ENCODE peak calls at places on chromosomes 16 and 17, in seven cellular contexts. S is mesenchymal stem cell, F is IMR-90, L is neuronal stem cell, B is H1, E is trophoblast cell, V is mesendoderm. Y is an unnamed sample.

GRCh38 chr17:35373532-35373983 is at the start of gene SLFN11:
- DNase-seq in S (peak; percentile 86), F (peak; percentile 97), L (no peak), B (peak; percentile 59), E (peak; percentile 34), V (peak; percentile 16), Y (peak; percentile 53)

GRCh38 chr17:55416470-55417052 is 5.1 kb downstream of the MMD start:
- DNase-seq in S (peak; percentile 73), F (peak; percentile 55), L (no peak), B (no peak), E (peak; percentile 37), V (no peak), Y (no peak)

GRCh38 chr16:87384162-87384999 is 805 bp upstream of the FBXO31 start:
- DNase-seq in S (no peak), F (no peak), L (no peak), B (no peak), E (peak; percentile 58), V (no peak), Y (peak; percentile 73)

GRCh38 chr17:8643855-8644506 is 13.5 kb upstream of the MYH10 start:
- DNase-seq in S (no peak), F (no peak), L (no peak), B (no peak), E (peak; percentile 72), V (peak; percentile 58), Y (peak; percentile 53)

GRCh38 chr16:14629612-14629918 is 495 bp downstream of the PARN start:
- DNase-seq in S (peak; percentile 23), F (no peak), L (no peak), B (no peak), E (peak; percentile 5), V (peak; percentile 63), Y (no peak)

GRCh38 chr17:30232015-30232821 is 3.3 kb downstream of the SLC6A4 start:
- DNase-seq in S (no peak), F (no peak), L (no peak), B (no peak), E (no peak), V (no peak), Y (no peak)

GRCh38 chr16:72844225-72844920 is 203.6 kb downstream of the ZFHX3 start:
- DNase-seq in S (no peak), F (no peak), L (peak; percentile 61), B (no peak), E (no peak), V (no peak), Y (no peak)

GRCh38 chr17:74283371-74283673 is 9.3 kb downstream of the DNAI2 start:
- DNase-seq in S (no peak), F (no peak), L (no peak), B (no peak), E (no peak), V (no peak), Y (no peak)

GRCh38 chr16:53991181-53992056 is 287.5 kb downstream of the FTO start:
- DNase-seq in S (peak; percentile 72), F (peak; percentile 75), L (no peak), B (no peak), E (no peak), V (peak; percentile 8), Y (no peak)

GRCh38 chr16:31291376-31291775 is 31.6 kb downstream of the ITGAM start:
- DNase-seq in S (no peak), F (no peak), L (no peak), B (no peak), E (no peak), V (no peak), Y (no peak)

GRCh38 chr17:77827039-77827438 is 131.5 kb upstream of the TNRC6C start:
- DNase-seq in S (no peak), F (no peak), L (no peak), B (no peak), E (no peak), V (no peak), Y (no peak)

GRCh38 chr16:5001571-5001970 is 32.2 kb downstream of the NAGPA start:
- DNase-seq in S (no peak), F (no peak), L (no peak), B (no peak), E (no peak), V (no peak), Y (no peak)

GRCh38 chr17:41417576-41418015 is 6.8 kb downstream of the KRT37 start:
- DNase-seq in S (no peak), F (peak; percentile 43), L (no peak), B (peak; percentile 51), E (peak; percentile 96), V (peak; percentile 65), Y (peak; percentile 88)

GRCh38 chr16:50533317-50533716 is 14.9 kb upstream of the NKD1 start:
- DNase-seq in S (no peak), F (no peak), L (no peak), B (peak; percentile 19), E (no peak), V (no peak), Y (no peak)

GRCh38 chr17:59439711-59440110 is 108.3 kb downstream of the YPEL2 start:
- DNase-seq in S (peak; percentile 19), F (peak; percentile 31), L (no peak), B (no peak), E (peak; percentile 57), V (no peak), Y (no peak)

GRCh38 chr17:58336456-58337094 is 8.0 kb upstream of the TSPOAP1 start:
- DNase-seq in S (no peak), F (peak; percentile 38), L (no peak), B (no peak), E (no peak), V (no peak), Y (peak; percentile 29)

GRCh38 chr17:82283208-82283749 is 9.8 kb upstream of the CSNK1D start:
- DNase-seq in S (peak; percentile 90), F (peak; percentile 93), L (no peak), B (no peak), E (no peak), V (no peak), Y (no peak)

GRCh38 chr17:2906907-2907306 is 110.7 kb downstream of the RAP1GAP2 start:
- DNase-seq in S (no peak), F (no peak), L (no peak), B (no peak), E (no peak), V (peak; percentile 52), Y (peak; percentile 27)

GRCh38 chr16:71648162-71648561 is 22.2 kb downstream of the MARVELD3 start:
- DNase-seq in S (no peak), F (no peak), L (no peak), B (no peak), E (no peak), V (no peak), Y (no peak)

GRCh38 chr16:20894388-20894787 is 5.8 kb downstream of the DCUN1D3 start:
- DNase-seq in S (no peak), F (no peak), L (no peak), B (no peak), E (no peak), V (no peak), Y (no peak)

GRCh38 chr16:77234611-77235010 is 35.4 kb downstream of the SYCE1L start:
- DNase-seq in S (no peak), F (no peak), L (no peak), B (no peak), E (no peak), V (peak; percentile 74), Y (peak; percentile 68)

DNA sequence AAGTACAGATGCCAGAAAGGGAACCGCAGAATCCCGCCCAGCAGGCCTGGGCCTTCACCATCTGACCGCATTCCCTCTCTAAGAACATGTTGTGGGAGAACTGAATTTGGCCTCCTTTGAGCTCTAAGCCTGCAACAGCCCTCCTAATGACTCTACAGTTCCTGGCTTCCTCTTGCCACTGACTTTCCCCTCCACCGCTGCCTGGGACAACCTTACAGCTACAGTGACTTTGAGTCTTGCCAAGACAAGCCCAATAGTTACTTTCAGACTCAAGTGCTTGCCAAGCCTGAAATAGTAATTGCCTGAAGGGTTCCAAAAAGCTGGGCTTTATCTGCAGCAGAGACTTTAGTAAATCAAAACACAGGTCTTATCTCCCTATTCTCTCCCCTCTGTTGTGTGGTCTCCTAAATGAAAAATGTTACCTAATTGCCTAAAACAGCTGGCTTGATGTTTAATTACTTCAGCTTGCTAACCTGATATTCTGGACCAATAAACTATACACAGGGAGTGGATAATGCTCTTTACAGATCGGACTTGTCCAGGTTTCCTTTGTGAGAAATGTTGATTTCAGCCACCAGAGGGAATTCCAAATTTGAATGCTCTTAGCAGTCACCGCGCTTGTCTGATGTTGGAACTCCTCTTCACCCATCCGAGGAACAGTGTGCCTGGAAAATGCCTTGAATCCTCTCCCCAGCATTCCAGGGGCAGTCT is 85.1 kb upstream of the TBX2 start:
- DNase-seq in S (no peak), F (peak; percentile 60), L (no peak), B (no peak), E (no peak), V (no peak), Y (no peak)
- H3K23ac ChIP-seq in S (no peak overlapping the region), F (peak overlapping the region; percentile 93), L (no peak overlapping the region), B (no peak overlapping the region), E (no peak overlapping the region), V (no peak overlapping the region), Y (no peak overlapping the region)

DNA sequence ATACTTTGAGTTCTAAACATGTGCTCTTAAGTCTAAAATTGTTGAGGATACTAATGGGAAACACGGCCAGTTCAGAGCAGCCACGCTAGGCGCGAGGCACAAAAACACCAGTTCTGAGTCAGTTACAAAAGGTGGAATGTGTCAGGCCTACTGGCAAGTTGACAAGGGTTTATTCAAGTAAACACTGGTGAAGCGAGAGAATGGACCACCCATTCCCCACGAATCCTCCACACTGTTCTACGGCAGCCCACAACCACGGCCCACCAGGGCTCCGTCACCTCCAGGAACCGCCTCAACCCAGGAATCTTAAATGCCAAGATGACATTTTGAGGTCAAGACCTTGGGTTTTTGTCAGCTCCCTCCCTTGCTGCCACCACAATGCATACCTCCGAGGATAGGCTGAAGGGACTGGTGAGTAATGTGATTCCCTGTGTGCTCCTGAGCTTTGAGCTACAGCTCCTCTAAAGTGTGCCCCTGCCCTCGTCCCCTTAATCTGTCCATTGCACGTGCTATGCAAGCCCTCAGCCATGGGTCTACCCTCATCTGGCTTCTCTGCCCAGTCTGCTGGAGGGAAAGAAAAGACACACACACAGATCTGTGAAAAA is 28.5 kb upstream of the TRAP1 start:
- DNase-seq in S (no peak), F (peak; percentile 70), L (peak; percentile 26), B (no peak), E (no peak), V (no peak), Y (no peak)
- H3K23ac ChIP-seq in S (no peak overlapping the region), F (no peak overlapping the region), L (no peak overlapping the region), B (no peak overlapping the region), E (peak overlapping the region; percentile 83), V (no peak overlapping the region), Y (no peak overlapping the region)

DNA sequence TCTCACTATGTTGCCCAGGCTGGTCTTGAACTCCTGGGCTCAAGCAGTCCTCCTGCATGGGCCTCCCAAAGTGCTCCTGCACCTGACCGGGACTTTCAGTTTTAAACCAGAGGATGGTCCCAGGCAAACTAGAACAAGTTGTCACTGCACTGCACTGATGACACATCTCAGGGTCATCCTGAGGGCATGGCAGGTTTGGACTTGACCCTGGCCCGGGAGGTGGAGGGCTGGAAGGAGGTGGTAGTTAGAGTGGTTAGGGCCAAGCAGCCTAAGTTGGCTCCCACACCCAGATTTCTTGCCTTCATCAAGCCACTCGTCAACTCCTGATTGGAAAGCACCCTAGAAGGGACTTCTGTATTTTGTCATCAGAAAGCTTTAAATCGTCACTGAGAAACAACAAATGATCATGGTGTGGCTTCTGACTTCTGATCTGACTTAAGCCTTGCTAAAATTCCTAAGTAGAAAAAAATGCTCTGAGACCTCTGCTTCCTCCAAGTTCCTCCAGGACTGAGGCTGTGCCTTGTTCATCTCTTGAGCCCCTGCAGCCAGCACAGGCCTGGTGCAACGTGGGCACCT is 43.5 kb downstream of the EMP2 start:
- DNase-seq in S (no peak), F (no peak), L (no peak), B (no peak), E (no peak), V (no peak), Y (no peak)
- H3K23ac ChIP-seq in S (no peak overlapping the region), F (no peak overlapping the region), L (no peak overlapping the region), B (no peak overlapping the region), E (no peak overlapping the region), V (no peak overlapping the region), Y (no peak overlapping the region)

GRCh38 chr17:45958994-45959665 is 39.9 kb upstream of the STH start:
- DNase-seq in S (no peak), F (no peak), L (no peak), B (no peak), E (no peak), V (no peak), Y (no peak)
- H3K23ac ChIP-seq in S (no peak overlapping the region), F (no peak overlapping the region), L (no peak overlapping the region), B (no peak overlapping the region), E (no peak overlapping the region), V (no peak overlapping the region), Y (no peak overlapping the region)